ENCODE peak calls at places on chromosomes 3 and 15, in seven cellular contexts. One of them, this sample, is unnamed.

GRCh38 chr3:34212175-34212574 is 413.7 kb downstream of the PDCD6IP start:
- DNase-seq in K562: no peak
- DNase-seq in HCT116: no peak
- DNase-seq in SK-N-SH: no peak
- DNase-seq in HepG2: no peak
- DNase-seq in GM12878: no peak
- DNase-seq in H1: no peak
- DNase-seq in this sample: no peak

GRCh38 chr15:97235285-97235985 is 725.1 kb upstream of the ARRDC4 start:
- DNase-seq in K562: peak; percentile 48
- DNase-seq in HCT116: peak; percentile 15
- DNase-seq in SK-N-SH: peak; percentile 47
- DNase-seq in HepG2: peak; percentile 30
- DNase-seq in GM12878: no peak
- DNase-seq in H1: peak; percentile 79
- DNase-seq in this sample: peak; percentile 23

GRCh38 chr3:73623316-73623715 is 1.4 kb downstream of the PDZRN3 start:
- DNase-seq in K562: no peak
- DNase-seq in HCT116: no peak
- DNase-seq in SK-N-SH: no peak
- DNase-seq in HepG2: no peak
- DNase-seq in GM12878: no peak
- DNase-seq in H1: no peak
- DNase-seq in this sample: no peak

GRCh38 chr15:73632670-73633058 is 525 bp downstream of the NPTN start:
- DNase-seq in K562: no peak
- DNase-seq in HCT116: no peak
- DNase-seq in SK-N-SH: no peak
- DNase-seq in HepG2: no peak
- DNase-seq in GM12878: no peak
- DNase-seq in H1: peak; percentile 52
- DNase-seq in this sample: no peak

GRCh38 chr15:65305144-65305758 is 774 bp downstream of the RNU5B-1 start:
- DNase-seq in K562: peak; percentile 53
- DNase-seq in HCT116: no peak
- DNase-seq in SK-N-SH: peak; percentile 27
- DNase-seq in HepG2: no peak
- DNase-seq in GM12878: no peak
- DNase-seq in H1: no peak
- DNase-seq in this sample: no peak

GRCh38 chr3:30649572-30650310 is 43.3 kb downstream of the TGFBR2 start:
- DNase-seq in K562: no peak
- DNase-seq in HCT116: no peak
- DNase-seq in SK-N-SH: no peak
- DNase-seq in HepG2: no peak
- DNase-seq in GM12878: no peak
- DNase-seq in H1: no peak
- DNase-seq in this sample: no peak

GRCh38 chr3:10286596-10287295 is 6.0 kb downstream of the GHRL start:
- DNase-seq in K562: no peak
- DNase-seq in HCT116: peak; percentile 68
- DNase-seq in SK-N-SH: peak; percentile 76
- DNase-seq in HepG2: peak; percentile 70
- DNase-seq in GM12878: no peak
- DNase-seq in H1: peak; percentile 75
- DNase-seq in this sample: no peak

GRCh38 chr15:57045741-57046382 is 127.4 kb downstream of the TCF12 start:
- DNase-seq in K562: no peak
- DNase-seq in HCT116: no peak
- DNase-seq in SK-N-SH: no peak
- DNase-seq in HepG2: no peak
- DNase-seq in GM12878: peak; percentile 50
- DNase-seq in H1: no peak
- DNase-seq in this sample: no peak

GRCh38 chr3:143644370-143645089 is 203.7 kb downstream of the SLC9A9 start:
- DNase-seq in K562: peak; percentile 18
- DNase-seq in HCT116: peak; percentile 47
- DNase-seq in SK-N-SH: peak; percentile 22
- DNase-seq in HepG2: peak; percentile 22
- DNase-seq in GM12878: peak; percentile 26
- DNase-seq in H1: peak; percentile 48
- DNase-seq in this sample: peak; percentile 73

GRCh38 chr3:128481438-128481942 is 11.5 kb downstream of the GATA2 start:
- DNase-seq in K562: no peak
- DNase-seq in HCT116: no peak
- DNase-seq in SK-N-SH: peak; percentile 60
- DNase-seq in HepG2: no peak
- DNase-seq in GM12878: no peak
- DNase-seq in H1: no peak
- DNase-seq in this sample: no peak

GRCh38 chr3:113194747-113195400 is 16.5 kb upstream of the BOC start:
- DNase-seq in K562: no peak
- DNase-seq in HCT116: no peak
- DNase-seq in SK-N-SH: peak; percentile 56
- DNase-seq in HepG2: no peak
- DNase-seq in GM12878: no peak
- DNase-seq in H1: no peak
- DNase-seq in this sample: no peak

GRCh38 chr15:73474785-73475184 is 31.8 kb downstream of the REC114 start:
- DNase-seq in K562: no peak
- DNase-seq in HCT116: no peak
- DNase-seq in SK-N-SH: no peak
- DNase-seq in HepG2: no peak
- DNase-seq in GM12878: no peak
- DNase-seq in H1: no peak
- DNase-seq in this sample: no peak

GRCh38 chr15:58330836-58331561 is 100.8 kb upstream of the LIPC start:
- DNase-seq in K562: no peak
- DNase-seq in HCT116: no peak
- DNase-seq in SK-N-SH: no peak
- DNase-seq in HepG2: peak; percentile 6
- DNase-seq in GM12878: no peak
- DNase-seq in H1: no peak
- DNase-seq in this sample: no peak

GRCh38 chr3:14510838-14511622 is 29.1 kb downstream of the GRIP2 start:
- DNase-seq in K562: no peak
- DNase-seq in HCT116: no peak
- DNase-seq in SK-N-SH: no peak
- DNase-seq in HepG2: no peak
- DNase-seq in GM12878: no peak
- DNase-seq in H1: no peak
- DNase-seq in this sample: no peak

GRCh38 chr15:66741646-66742045 is 39.6 kb downstream of the SMAD6 start:
- DNase-seq in K562: no peak
- DNase-seq in HCT116: no peak
- DNase-seq in SK-N-SH: no peak
- DNase-seq in HepG2: no peak
- DNase-seq in GM12878: no peak
- DNase-seq in H1: no peak
- DNase-seq in this sample: no peak

GRCh38 chr3:123338021-123338619 is 110.8 kb downstream of the ADCY5 start:
- DNase-seq in K562: no peak
- DNase-seq in HCT116: no peak
- DNase-seq in SK-N-SH: no peak
- DNase-seq in HepG2: no peak
- DNase-seq in GM12878: no peak
- DNase-seq in H1: no peak
- DNase-seq in this sample: no peak

GRCh38 chr3:51722362-51722761 is 15.5 kb downstream of the GRM2 start:
- DNase-seq in K562: no peak
- DNase-seq in HCT116: peak; percentile 10
- DNase-seq in SK-N-SH: no peak
- DNase-seq in HepG2: no peak
- DNase-seq in GM12878: no peak
- DNase-seq in H1: peak; percentile 46
- DNase-seq in this sample: no peak

GRCh38 chr3:58009749-58010535 is 1.7 kb downstream of the FLNB start:
- DNase-seq in K562: no peak
- DNase-seq in HCT116: no peak
- DNase-seq in SK-N-SH: no peak
- DNase-seq in HepG2: no peak
- DNase-seq in GM12878: no peak
- DNase-seq in H1: no peak
- DNase-seq in this sample: peak; percentile 68

GRCh38 chr3:38453075-38453913 is at the start of gene ACVR2B:
- DNase-seq in K562: peak; percentile 99
- DNase-seq in HCT116: peak; percentile 54
- DNase-seq in SK-N-SH: peak; percentile 98
- DNase-seq in HepG2: peak; percentile 65
- DNase-seq in GM12878: no peak
- DNase-seq in H1: peak; percentile 85
- DNase-seq in this sample: peak; percentile 90

GRCh38 chr3:11699083-11699427 is 55.3 kb upstream of the VGLL4 start:
- DNase-seq in K562: no peak
- DNase-seq in HCT116: no peak
- DNase-seq in SK-N-SH: no peak
- DNase-seq in HepG2: no peak
- DNase-seq in GM12878: no peak
- DNase-seq in H1: no peak
- DNase-seq in this sample: no peak

GRCh38 chr3:55615694-55616310 is 128.7 kb upstream of the WNT5A start:
- DNase-seq in K562: no peak
- DNase-seq in HCT116: no peak
- DNase-seq in SK-N-SH: no peak
- DNase-seq in HepG2: no peak
- DNase-seq in GM12878: no peak
- DNase-seq in H1: no peak
- DNase-seq in this sample: no peak

GRCh38 chr3:88149146-88149515 is 628 bp upstream of the C3orf38 start:
- DNase-seq in K562: peak; percentile 9
- DNase-seq in HCT116: peak; percentile 3
- DNase-seq in SK-N-SH: peak; percentile 47
- DNase-seq in HepG2: no peak
- DNase-seq in GM12878: no peak
- DNase-seq in H1: no peak
- DNase-seq in this sample: no peak

GRCh38 chr15:38112406-38112805 is 140.2 kb upstream of the SPRED1 start:
- DNase-seq in K562: no peak
- DNase-seq in HCT116: no peak
- DNase-seq in SK-N-SH: no peak
- DNase-seq in HepG2: no peak
- DNase-seq in GM12878: no peak
- DNase-seq in H1: no peak
- DNase-seq in this sample: no peak
- TF ChIP-seq JUND in K562: no peak
- TF ChIP-seq JUND in HCT116: no peak
- TF ChIP-seq JUND in SK-N-SH: no peak
- TF ChIP-seq JUND in HepG2: no peak
- TF ChIP-seq JUND in GM12878: no peak
- TF ChIP-seq JUND in H1: no peak
- TF ChIP-seq JUND in this sample: no peak

GRCh38 chr3:184255291-184256039 is 5.9 kb downstream of the CAMK2N2 start:
- DNase-seq in K562: no peak
- DNase-seq in HCT116: no peak
- DNase-seq in SK-N-SH: no peak
- DNase-seq in HepG2: no peak
- DNase-seq in GM12878: no peak
- DNase-seq in H1: no peak
- DNase-seq in this sample: no peak
- TF ChIP-seq JUND in K562: no peak
- TF ChIP-seq JUND in HCT116: no peak
- TF ChIP-seq JUND in SK-N-SH: no peak
- TF ChIP-seq JUND in HepG2: no peak
- TF ChIP-seq JUND in GM12878: no peak
- TF ChIP-seq JUND in H1: no peak
- TF ChIP-seq JUND in this sample: no peak

DNA sequence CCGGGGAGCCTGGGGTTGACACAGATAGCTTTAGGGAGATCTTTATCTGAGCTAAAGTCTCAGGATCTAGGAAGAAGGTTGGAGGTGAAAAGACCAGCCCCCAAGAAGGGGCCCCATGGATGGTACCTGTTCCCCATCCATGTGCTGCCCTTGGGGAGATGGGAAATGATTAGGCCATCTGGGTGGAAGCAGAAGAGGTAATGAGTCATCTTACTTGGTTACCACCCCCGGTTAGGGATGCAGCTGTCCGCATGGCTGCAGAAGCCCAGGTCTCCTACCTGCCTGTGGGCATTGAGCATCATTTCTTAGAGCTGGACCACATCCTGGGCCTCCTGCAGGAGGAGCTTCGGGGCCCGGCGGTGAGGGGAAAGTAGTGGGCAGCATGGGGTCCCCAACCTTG is 3.1 kb upstream of the CPLX3 start:
- DNase-seq in K562: no peak
- DNase-seq in HCT116: no peak
- DNase-seq in SK-N-SH: no peak
- DNase-seq in HepG2: no peak
- DNase-seq in GM12878: no peak
- DNase-seq in H1: no peak
- DNase-seq in this sample: no peak
- TF ChIP-seq JUND in K562: no peak
- TF ChIP-seq JUND in HCT116: no peak
- TF ChIP-seq JUND in SK-N-SH: no peak
- TF ChIP-seq JUND in HepG2: no peak
- TF ChIP-seq JUND in GM12878: no peak
- TF ChIP-seq JUND in H1: no peak
- TF ChIP-seq JUND in this sample: no peak

DNA sequence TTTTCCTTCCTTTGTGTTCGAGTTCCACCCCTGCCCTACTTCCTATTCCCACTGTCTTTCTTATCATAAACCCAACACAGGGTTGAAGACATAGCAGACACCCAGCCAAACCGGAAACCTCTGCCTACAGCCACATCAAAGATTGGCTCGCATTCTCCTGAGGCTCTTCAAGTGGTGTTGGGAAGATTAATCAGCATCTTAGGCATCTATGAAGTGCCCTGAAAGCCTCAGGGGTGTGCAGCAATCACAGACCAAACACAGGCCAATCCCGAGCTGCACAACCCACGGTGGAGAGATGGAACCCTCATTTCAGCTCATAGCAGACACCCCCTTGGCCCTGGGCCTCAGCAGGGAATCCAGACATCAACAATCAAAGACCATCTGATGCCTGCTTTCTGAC is 255.9 kb downstream of the XXYLT1 start:
- DNase-seq in K562: no peak
- DNase-seq in HCT116: no peak
- DNase-seq in SK-N-SH: no peak
- DNase-seq in HepG2: no peak
- DNase-seq in GM12878: no peak
- DNase-seq in H1: no peak
- DNase-seq in this sample: no peak
- TF ChIP-seq JUND in K562: no peak
- TF ChIP-seq JUND in HCT116: no peak
- TF ChIP-seq JUND in SK-N-SH: no peak
- TF ChIP-seq JUND in HepG2: no peak
- TF ChIP-seq JUND in GM12878: no peak
- TF ChIP-seq JUND in H1: no peak
- TF ChIP-seq JUND in this sample: no peak

GRCh38 chr15:23067416-23067815 is 28.0 kb upstream of the TUBGCP5 start:
- DNase-seq in K562: no peak
- DNase-seq in HCT116: no peak
- DNase-seq in SK-N-SH: no peak
- DNase-seq in HepG2: no peak
- DNase-seq in GM12878: no peak
- DNase-seq in H1: no peak
- DNase-seq in this sample: no peak
- TF ChIP-seq JUND in K562: no peak
- TF ChIP-seq JUND in HCT116: no peak
- TF ChIP-seq JUND in SK-N-SH: no peak
- TF ChIP-seq JUND in HepG2: no peak
- TF ChIP-seq JUND in GM12878: no peak
- TF ChIP-seq JUND in H1: no peak
- TF ChIP-seq JUND in this sample: no peak

This sample was measured in T47D.